ENCODE peak calls at places on chromosomes 13 and 19, in seven cellular contexts. V, Y, F, L, B, U and S are unnamed samples.

GRCh38 chr13:32142956-32143375 is 111.4 kb downstream of the FRY start:
- DNase-seq in V (no peak), Y (no peak), F (no peak), L (no peak), B (peak), U (no peak), S (no peak)

GRCh38 chr19:4298772-4299550 is 3.2 kb downstream of the TMIGD2 start:
- DNase-seq in V (no peak), Y (no peak), F (no peak), L (no peak), B (no peak), U (no peak), S (no peak)

GRCh38 chr19:34504273-34504808 is 22.8 kb downstream of the WTIP start:
- DNase-seq in V (no peak), Y (no peak), F (no peak), L (no peak), B (no peak), U (no peak), S (no peak)

GRCh38 chr13:44165895-44166496 is 207.6 kb upstream of the SERP2 start:
- DNase-seq in V (no peak), Y (no peak), F (no peak), L (no peak), B (no peak), U (no peak), S (no peak)

GRCh38 chr19:50333737-50334617 is 4.8 kb upstream of the KCNC3 start:
- DNase-seq in V (peak), Y (peak), F (no peak), L (peak), B (no peak), U (peak), S (peak)

GRCh38 chr19:41369769-41370168 is 5.8 kb upstream of the B9D2 start:
- DNase-seq in V (no peak), Y (no peak), F (no peak), L (no peak), B (no peak), U (no peak), S (no peak)

GRCh38 chr13:38607136-38607535 is 79.7 kb upstream of the FREM2 start:
- DNase-seq in V (no peak), Y (no peak), F (no peak), L (no peak), B (no peak), U (no peak), S (no peak)

GRCh38 chr19:1009043-1009975 is 9.1 kb downstream of the GRIN3B start:
- DNase-seq in V (no peak), Y (no peak), F (no peak), L (no peak), B (no peak), U (no peak), S (no peak)

GRCh38 chr19:1063909-1064660 is 2.9 kb upstream of the ARHGAP45 start:
- DNase-seq in V (no peak), Y (peak), F (no peak), L (no peak), B (no peak), U (no peak), S (no peak)

GRCh38 chr19:18443406-18443805 is 5.5 kb upstream of the ISYNA1 start:
- DNase-seq in V (no peak), Y (no peak), F (no peak), L (no peak), B (no peak), U (no peak), S (no peak)

GRCh38 chr13:81393110-81393509 is 1052.2 kb upstream of the SPRY2 start:
- DNase-seq in V (no peak), Y (no peak), F (no peak), L (no peak), B (no peak), U (no peak), S (no peak)

GRCh38 chr13:60164490-60164889 is 762 bp upstream of the DIAPH3 start:
- DNase-seq in V (no peak), Y (no peak), F (peak), L (no peak), B (no peak), U (no peak), S (no peak)

GRCh38 chr13:48009298-48009697 is 8.2 kb upstream of the SUCLA2 start:
- DNase-seq in V (no peak), Y (no peak), F (no peak), L (peak), B (no peak), U (no peak), S (no peak)

GRCh38 chr19:47190167-47190727 is 40.8 kb downstream of the BBC3 start:
- DNase-seq in V (peak), Y (peak), F (peak), L (peak), B (no peak), U (peak), S (peak)

GRCh38 chr19:13502231-13502630 is 4.0 kb downstream of the CACNA1A start:
- DNase-seq in V (no peak), Y (no peak), F (no peak), L (no peak), B (no peak), U (no peak), S (no peak)

GRCh38 chr13:25943666-25944065 is 108.2 kb downstream of the SHISA2 start:
- DNase-seq in V (no peak), Y (no peak), F (no peak), L (no peak), B (no peak), U (no peak), S (no peak)

GRCh38 chr19:18021121-18021755 is 13.3 kb downstream of the ARRDC2 start:
- DNase-seq in V (peak), Y (peak), F (no peak), L (no peak), B (no peak), U (peak), S (peak)

GRCh38 chr13:64314286-64314685 is 2898.6 kb upstream of the PCDH20 start:
- DNase-seq in V (no peak), Y (no peak), F (no peak), L (no peak), B (no peak), U (no peak), S (no peak)

GRCh38 chr13:113997845-113998751 is 24.2 kb upstream of the C13orf46 start:
- DNase-seq in V (no peak), Y (peak), F (no peak), L (no peak), B (no peak), U (no peak), S (no peak)

GRCh38 chr19:49217382-49217781 is 59.8 kb downstream of the TRPM4 start:
- DNase-seq in V (no peak), Y (peak), F (no peak), L (no peak), B (no peak), U (no peak), S (no peak)

GRCh38 chr19:6063576-6063961 is 46.7 kb downstream of the RFX2 start:
- DNase-seq in V (no peak), Y (no peak), F (no peak), L (no peak), B (no peak), U (no peak), S (no peak)

GRCh38 chr13:76014618-76015315 is 378.6 kb downstream of the LMO7 start:
- DNase-seq in V (no peak), Y (no peak), F (no peak), L (no peak), B (no peak), U (no peak), S (no peak)

GRCh38 chr13:22092791-22093545 is 422.1 kb downstream of the FGF9 start:
- DNase-seq in V (no peak), Y (no peak), F (no peak), L (no peak), B (no peak), U (no peak), S (no peak)

GRCh38 chr19:50313812-50314536 is 15.2 kb downstream of the KCNC3 start:
- DNase-seq in V (no peak), Y (no peak), F (no peak), L (no peak), B (no peak), U (no peak), S (no peak)

GRCh38 chr19:47469719-47470118 is 2.0 kb downstream of the SLC8A2 start:
- DNase-seq in V (no peak), Y (no peak), F (no peak), L (no peak), B (no peak), U (no peak), S (no peak)

GRCh38 chr13:78875792-78876580 is 217.0 kb upstream of the OBI1 start:
- DNase-seq in V (no peak), Y (no peak), F (no peak), L (no peak), B (peak), U (no peak), S (no peak)

GRCh38 chr13:36072536-36072935 is 58.6 kb downstream of the DCLK1 start:
- DNase-seq in V (no peak), Y (no peak), F (no peak), L (no peak), B (no peak), U (no peak), S (no peak)

GRCh38 chr13:48304132-48304876 is 753 bp downstream of the RB1 start:
- DNase-seq in V (no peak), Y (no peak), F (peak), L (peak), B (no peak), U (peak), S (no peak)

GRCh38 chr13:88908896-88909535 is 1237.8 kb downstream of the SLITRK5 start:
- DNase-seq in V (no peak), Y (no peak), F (no peak), L (no peak), B (no peak), U (no peak), S (peak)

GRCh38 chr19:42214810-42215209 is 2.7 kb downstream of the DEDD2 start:
- DNase-seq in V (no peak), Y (no peak), F (no peak), L (no peak), B (no peak), U (no peak), S (no peak)

GRCh38 chr19:41362143-41362847 is 1.7 kb downstream of the B9D2 start:
- DNase-seq in V (no peak), Y (no peak), F (no peak), L (no peak), B (no peak), U (no peak), S (no peak)

GRCh38 chr19:39833464-39834286 is at the start of gene DYRK1B:
- DNase-seq in V (peak), Y (peak), F (peak), L (peak), B (peak), U (peak), S (peak)

GRCh38 chr19:39832341-39833083 is 1.4 kb downstream of the DYRK1B start:
- DNase-seq in V (no peak), Y (no peak), F (no peak), L (no peak), B (no peak), U (no peak), S (no peak)

GRCh38 chr19:39831679-39832078 is 2.3 kb downstream of the DYRK1B start:
- DNase-seq in V (no peak), Y (no peak), F (no peak), L (no peak), B (no peak), U (no peak), S (no peak)

GRCh38 chr19:39830847-39831246 is 3.1 kb downstream of the DYRK1B start:
- DNase-seq in V (no peak), Y (no peak), F (no peak), L (no peak), B (no peak), U (no peak), S (no peak)

DNA sequence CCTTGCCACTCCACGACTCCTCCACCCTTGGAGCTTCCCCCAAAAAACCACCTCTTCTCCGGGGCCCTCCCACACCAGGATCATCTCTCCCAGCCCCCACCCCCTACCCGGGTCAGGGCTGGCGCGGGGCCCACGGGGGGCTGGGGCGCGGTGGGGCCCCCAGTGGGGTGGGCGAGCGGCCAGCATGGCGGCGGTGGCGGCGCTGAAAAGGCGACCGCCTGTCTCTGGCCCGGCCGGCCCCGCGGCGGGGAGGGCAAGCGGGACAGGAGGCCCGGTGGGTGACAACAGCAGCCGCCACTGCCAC is 850 bp downstream of the DYRK1B start:
- DNase-seq in V (no peak), Y (no peak), F (no peak), L (no peak), B (no peak), U (no peak), S (no peak)
- H3K27ac ChIP-seq in V (peak), Y (peak), F (peak), L (peak), B (no peak), U (peak), S (peak)

GRCh38 chr13:112575680-112576079 is 12.3 kb downstream of the TUBGCP3 start:
- DNase-seq in V (no peak), Y (no peak), F (no peak), L (no peak), B (no peak), U (no peak), S (no peak)

GRCh38 chr13:112576191-112576590 is 11.8 kb downstream of the TUBGCP3 start:
- DNase-seq in V (no peak), Y (no peak), F (no peak), L (no peak), B (no peak), U (no peak), S (no peak)

GRCh38 chr13:112576768-112577167 is 11.2 kb downstream of the TUBGCP3 start:
- DNase-seq in V (no peak), Y (no peak), F (no peak), L (no peak), B (no peak), U (no peak), S (no peak)

GRCh38 chr13:112574476-112575294 is 13.3 kb downstream of the TUBGCP3 start:
- DNase-seq in V (no peak), Y (no peak), F (no peak), L (no peak), B (no peak), U (no peak), S (no peak)

DNA sequence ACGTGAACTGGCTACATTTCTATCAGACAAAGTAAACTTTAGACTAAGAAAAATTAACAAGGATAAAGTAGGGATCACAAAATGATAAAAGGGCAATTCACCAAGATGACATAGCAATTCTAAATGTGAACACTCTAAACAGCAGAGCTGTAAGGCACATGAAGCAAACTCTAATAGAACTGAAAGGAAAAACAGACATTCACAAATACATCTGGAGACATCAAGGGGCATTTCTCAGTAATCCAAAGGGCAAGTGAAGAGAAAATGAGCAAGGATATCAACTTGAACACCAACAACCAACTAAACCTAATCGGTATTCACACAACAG is 12.7 kb downstream of the TUBGCP3 start:
- DNase-seq in V (no peak), Y (no peak), F (no peak), L (no peak), B (no peak), U (no peak), S (no peak)
- H3K27ac ChIP-seq in V (no peak), Y (no peak), F (no peak), L (no peak), B (no peak), U (no peak), S (no peak)

GRCh38 chr13:99045396-99045795 is 67.5 kb upstream of the DOCK9 start:
- DNase-seq in V (no peak), Y (no peak), F (no peak), L (no peak), B (no peak), U (no peak), S (no peak)
- H3K27ac ChIP-seq in V (peak), Y (no peak), F (peak), L (no peak), B (no peak), U (no peak), S (no peak)

DNA sequence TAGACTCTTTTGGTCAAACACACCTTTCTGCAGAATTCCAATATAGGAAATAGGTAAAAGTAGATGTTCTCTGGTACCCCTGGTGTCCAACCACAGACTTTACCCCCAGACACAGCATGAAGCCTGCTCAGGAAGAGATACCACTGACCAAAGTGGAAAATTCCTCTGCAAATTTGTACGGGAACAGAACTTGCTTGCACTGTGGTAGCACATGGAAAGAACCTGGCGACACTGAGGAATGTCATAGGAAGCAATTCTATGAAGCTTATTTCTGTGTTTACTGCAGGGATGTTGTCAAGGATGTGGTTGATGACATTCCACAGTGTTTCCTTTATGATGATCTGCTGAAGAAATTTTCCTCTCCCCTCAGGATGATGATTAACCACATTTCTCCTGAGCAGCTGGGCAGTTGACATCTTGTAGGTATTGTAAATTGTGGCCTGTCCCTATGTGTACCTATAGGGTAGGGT is 48.9 kb upstream of the TNFSF11 start:
- DNase-seq in V (no peak), Y (no peak), F (no peak), L (no peak), B (no peak), U (no peak), S (no peak)
- H3K27ac ChIP-seq in V (no peak), Y (no peak), F (no peak), L (no peak), B (no peak), U (no peak), S (no peak)

GRCh38 chr19:29842471-29843179 is 30.8 kb downstream of the CCNE1 start:
- DNase-seq in V (no peak), Y (no peak), F (no peak), L (no peak), B (no peak), U (no peak), S (no peak)

GRCh38 chr19:29841209-29841558 is 29.4 kb downstream of the CCNE1 start:
- DNase-seq in V (no peak), Y (no peak), F (no peak), L (no peak), B (no peak), U (no peak), S (no peak)

GRCh38 chr19:29844891-29845575 is 33.2 kb downstream of the CCNE1 start:
- DNase-seq in V (peak), Y (peak), F (peak), L (peak), B (peak), U (peak), S (peak)

GRCh38 chr19:29841559-29842367 is 30.0 kb downstream of the CCNE1 start:
- DNase-seq in V (no peak), Y (no peak), F (no peak), L (peak), B (no peak), U (no peak), S (no peak)

GRCh38 chr19:29843180-29844051 is 31.6 kb downstream of the CCNE1 start:
- DNase-seq in V (peak), Y (peak), F (peak), L (no peak), B (no peak), U (peak), S (no peak)
- H3K27ac ChIP-seq in V (no peak), Y (no peak), F (peak), L (no peak), B (no peak), U (no peak), S (no peak)

GRCh38 chr13:73250061-73250460 is 191.3 kb downstream of the KLF5 start:
- DNase-seq in V (no peak), Y (no peak), F (no peak), L (no peak), B (no peak), U (no peak), S (no peak)

GRCh38 chr13:73254827-73255226 is 196.0 kb downstream of the KLF5 start:
- DNase-seq in V (no peak), Y (no peak), F (no peak), L (no peak), B (no peak), U (no peak), S (no peak)

GRCh38 chr13:73248154-73248553 is 189.3 kb downstream of the KLF5 start:
- DNase-seq in V (no peak), Y (no peak), F (no peak), L (no peak), B (no peak), U (no peak), S (no peak)

GRCh38 chr13:73248711-73249580 is 190.1 kb downstream of the KLF5 start:
- DNase-seq in V (no peak), Y (no peak), F (no peak), L (no peak), B (no peak), U (no peak), S (no peak)

GRCh38 chr13:73251866-73252265 is 193.1 kb downstream of the KLF5 start:
- DNase-seq in V (no peak), Y (no peak), F (no peak), L (no peak), B (no peak), U (no peak), S (no peak)
- H3K27ac ChIP-seq in V (no peak), Y (no peak), F (no peak), L (no peak), B (no peak), U (no peak), S (no peak)

GRCh38 chr19:52689804-52690394 is 44.9 kb downstream of the ZNF611 start:
- DNase-seq in V (peak), Y (peak), F (no peak), L (no peak), B (no peak), U (no peak), S (peak)

GRCh38 chr19:52690395-52691214 is 44.2 kb downstream of the ZNF611 start:
- DNase-seq in V (peak), Y (peak), F (peak), L (no peak), B (peak), U (peak), S (peak)

GRCh38 chr19:52685811-52686210 is 47.7 kb upstream of the ZNF83 start:
- DNase-seq in V (no peak), Y (no peak), F (no peak), L (no peak), B (no peak), U (no peak), S (no peak)

GRCh38 chr19:52688335-52688734 is 46.5 kb downstream of the ZNF611 start:
- DNase-seq in V (no peak), Y (no peak), F (no peak), L (no peak), B (no peak), U (no peak), S (no peak)

GRCh38 chr19:52687658-52688057 is 47.2 kb downstream of the ZNF611 start:
- DNase-seq in V (no peak), Y (no peak), F (no peak), L (no peak), B (no peak), U (no peak), S (no peak)
- H3K27ac ChIP-seq in V (no peak), Y (no peak), F (no peak), L (no peak), B (no peak), U (no peak), S (no peak)

DNA sequence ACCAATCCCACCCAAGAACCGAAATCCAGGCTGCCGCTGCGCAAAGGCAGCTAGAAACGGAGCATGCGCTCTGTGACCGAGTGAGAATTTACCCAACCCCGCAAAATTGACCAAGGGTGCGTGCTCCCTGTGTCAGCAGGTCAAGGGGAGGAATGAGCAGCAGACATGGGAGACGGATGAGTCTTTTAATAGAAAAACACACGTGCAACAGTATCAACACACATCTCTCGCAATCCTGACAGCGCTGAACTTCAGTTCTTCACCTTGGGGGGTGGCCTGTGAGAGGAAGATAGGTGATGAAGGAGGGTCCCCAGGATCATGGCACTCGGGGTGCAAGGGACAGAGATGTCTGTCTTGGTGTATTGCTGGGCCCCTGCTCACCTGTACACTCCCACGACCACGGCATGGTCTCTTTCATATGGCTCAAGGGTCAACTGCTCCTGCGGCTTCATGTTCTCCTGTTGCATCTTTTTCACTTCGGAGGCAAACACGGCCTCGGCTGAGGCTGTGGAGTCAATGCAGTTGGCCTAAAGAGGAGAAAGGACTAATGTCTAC is 402 bp upstream of the DYRK1B start:
- DNase-seq in V (no peak), Y (no peak), F (no peak), L (no peak), B (no peak), U (no peak), S (no peak)
- H3K27ac ChIP-seq in V (peak), Y (peak), F (peak), L (peak), B (no peak), U (peak), S (peak)